ENCODE peak calls at places on chromosomes 5 and 9, in six cellular contexts. Q is stimulated activated CD4-positive, alpha-beta T cell treated with anti-CD3 and anti-CD28 coated beads, Interleukin-2, amount 100 ng/mL, for 24 hours; H is fibroblast of pulmonary artery; W is cardiac muscle cell; S is pulmonary artery endothelial cell; V is HEK293T. T is an unnamed sample.

GRCh38 chr5:138635268-138635667 is 60.1 kb upstream of the HSPA9 start:
- DNase-seq in Q (no peak), H (no peak), W (peak), S (no peak), V (no peak), T (peak)

GRCh38 chr5:126969548-126969947 is 60.8 kb downstream of the MARCHF3 start:
- DNase-seq in Q (no peak), H (no peak), W (no peak), S (no peak), V (no peak), T (no peak)

GRCh38 chr5:171166766-171167165 is 142.3 kb upstream of the TLX3 start:
- DNase-seq in Q (no peak), H (no peak), W (no peak), S (no peak), V (no peak), T (no peak)

GRCh38 chr5:116276952-116277351 is 192.1 kb downstream of the COMMD10 start:
- DNase-seq in Q (no peak), H (no peak), W (no peak), S (no peak), V (no peak), T (no peak)

GRCh38 chr5:42636425-42636824 is 120.2 kb upstream of the CCDC152 start:
- DNase-seq in Q (no peak), H (peak), W (peak), S (no peak), V (peak), T (peak)

GRCh38 chr5:148532962-148533670 is 121.2 kb downstream of the HTR4 start:
- DNase-seq in Q (no peak), H (no peak), W (no peak), S (no peak), V (no peak), T (no peak)

GRCh38 chr5:150945947-150946346 is 41.2 kb upstream of the ZNF300 start:
- DNase-seq in Q (no peak), H (peak), W (peak), S (no peak), V (no peak), T (peak)

GRCh38 chr5:177327539-177328522 is 16.1 kb upstream of the MXD3 start:
- DNase-seq in Q (no peak), H (peak), W (peak), S (no peak), V (no peak), T (peak)

GRCh38 chr9:20985851-20986600 is 45.4 kb downstream of the HACD4 start:
- DNase-seq in Q (no peak), H (no peak), W (no peak), S (no peak), V (no peak), T (peak)

T was measured in fibroblast of mammary gland.